ENCODE peak calls at places on chromosome 10, in nine cellular contexts. K, U, L, C, Y, X, Q, I and O are unnamed samples.
A peak's percentile ranks its signal among the peaks of the same experiment; 100 is the strongest.

GRCh38 chr10:28939352-28940157 is 262.2 kb downstream of the BAMBI start:
- DNase-seq in C (peak; percentile 21), Y (no peak), I (peak; percentile 5), X (peak; percentile 97), K (peak; percentile 90), Q (no peak), L (no peak), U (peak; percentile 83), O (peak; percentile 97)

GRCh38 chr10:73894245-73894971 is 16.5 kb upstream of the PLAU start:
- DNase-seq in Q (no peak), K (peak; percentile 84), X (no peak), L (no peak), C (no peak), I (no peak), U (no peak), Y (no peak), O (peak; percentile 97)

GRCh38 chr10:61974611-61975010 is 73.1 kb downstream of the ARID5B start:
- DNase-seq in K (peak; percentile 75), C (peak; percentile 33), U (peak; percentile 58), Q (no peak), L (peak; percentile 38), X (no peak), Y (no peak), I (peak; percentile 0), O (peak; percentile 78)

GRCh38 chr10:110002801-110003523 is 4.8 kb upstream of the ADD3 start:
- DNase-seq in K (no peak), Y (no peak), U (no peak), Q (no peak), L (no peak), X (no peak), I (peak; percentile 56), C (no peak), O (no peak)

GRCh38 chr10:86226801-86227201 is 139.8 kb downstream of the GRID1 start:
- DNase-seq in C (no peak), X (no peak), Y (no peak), I (no peak), U (no peak), L (no peak), K (no peak), Q (no peak), O (no peak)

GRCh38 chr10:70761727-70762350 is 23.3 kb downstream of the TBATA start:
- DNase-seq in Y (no peak), L (no peak), K (no peak), X (no peak), C (no peak), Q (no peak), U (no peak), I (no peak), O (no peak)

GRCh38 chr10:14669576-14669975 is 105.1 kb downstream of the FAM107B start:
- DNase-seq in Y (no peak), X (no peak), U (no peak), Q (no peak), I (no peak), L (no peak), K (no peak), C (no peak), O (no peak)

GRCh38 chr10:77309103-77310013 is 328.2 kb downstream of the KCNMA1 start:
- DNase-seq in Q (no peak), L (no peak), C (no peak), Y (no peak), X (no peak), U (no peak), K (no peak), I (no peak), O (no peak)

GRCh38 chr10:1938317-1938716 is 201.0 kb upstream of the ADARB2 start:
- DNase-seq in Q (peak; percentile 49), I (no peak), Y (no peak), L (no peak), K (no peak), C (no peak), U (no peak), X (no peak), O (no peak)